ENCODE peak calls at places on chromosomes 3 and 15, in four cellular contexts. U is NCI-H1436, I is glomerular endothelial cell, H is T-cell. J is an unnamed sample.

GRCh38 chr15:38864827-38865604 is 300.4 kb upstream of the RASGRP1 start:
- DNase-seq in U (no peak), I (no peak), H (no peak), J (no peak)

GRCh38 chr3:122586098-122586497 is 8.6 kb downstream of the PARP15 start:
- DNase-seq in U (no peak), I (no peak), H (no peak), J (no peak)

GRCh38 chr3:109122690-109123089 is 4.8 kb upstream of the MORC1 start:
- DNase-seq in U (no peak), I (no peak), H (no peak), J (no peak)

GRCh38 chr3:154316974-154317767 is 7.1 kb downstream of the DHX36 start:
- DNase-seq in U (no peak), I (no peak), H (no peak), J (no peak)

GRCh38 chr15:89179966-89180875 is 41.2 kb downstream of the RLBP1 start:
- DNase-seq in U (no peak), I (no peak), H (no peak), J (no peak)

GRCh38 chr3:71421820-71422566 is 161.5 kb downstream of the FOXP1 start:
- DNase-seq in U (no peak), I (no peak), H (peak; percentile 34), J (no peak)

GRCh38 chr3:122794779-122795673 is at the start of gene SLC49A4:
- DNase-seq in U (no peak), I (no peak), H (peak; percentile 54), J (no peak)

GRCh38 chr15:89492111-89492641 is 4.2 kb downstream of the RHCG start:
- DNase-seq in U (no peak), I (no peak), H (no peak), J (no peak)

GRCh38 chr3:143565943-143566342 is 282.3 kb downstream of the SLC9A9 start:
- DNase-seq in U (no peak), I (no peak), H (no peak), J (no peak)

GRCh38 chr3:119524931-119525662 is 26.8 kb downstream of the TIMMDC1 start:
- DNase-seq in U (no peak), I (no peak), H (no peak), J (no peak)

GRCh38 chr15:99099661-99100060 is 5.2 kb upstream of the SYNM start:
- DNase-seq in U (no peak), I (no peak), H (no peak), J (no peak)

GRCh38 chr3:152056073-152056472 is 182.6 kb downstream of the SUCNR1 start:
- DNase-seq in U (no peak), I (no peak), H (no peak), J (no peak)

GRCh38 chr15:53328341-53328740 is 431.1 kb downstream of the WDR72 start:
- DNase-seq in U (no peak), I (no peak), H (no peak), J (no peak)

GRCh38 chr3:58474348-58474911 is 17.5 kb upstream of the KCTD6 start:
- DNase-seq in U (no peak), I (no peak), H (no peak), J (no peak)